ENCODE peak calls at places on chromosomes 6 and 20, in five cellular contexts. I is naive thymus-derived CD4-positive, alpha-beta T cell; K is germinal center; U is NCI-H2171; Y is NCI-H748 treated with DMSO at 0.1 percent for 48 hours. S is an unnamed sample.

GRCh38 chr6:21582651-21583050 is 10.9 kb upstream of the SOX4 start:
- DNase-seq in I (no peak), K (no peak), U (no peak), Y (no peak), S (no peak)

GRCh38 chr6:162099685-162100084 is 627.9 kb downstream of the PRKN start:
- DNase-seq in I (peak), K (no peak), U (no peak), Y (no peak), S (no peak)

GRCh38 chr6:136964368-136964767 is 42.3 kb downstream of the SLC35D3 start:
- DNase-seq in I (no peak), K (no peak), U (no peak), Y (no peak), S (no peak)

GRCh38 chr6:148747493-148748160 is 797 bp downstream of the UST start:
- DNase-seq in I (no peak), K (peak), U (peak), Y (peak), S (peak)

GRCh38 chr6:163249651-163250101 is 164.8 kb upstream of the QKI start:
- DNase-seq in I (no peak), K (no peak), U (no peak), Y (no peak), S (no peak)

GRCh38 chr6:75526502-75527127 is 33.0 kb upstream of the FILIP1 start:
- DNase-seq in I (peak), K (peak), U (peak), Y (peak), S (peak)

GRCh38 chr6:112163295-112164257 is 76.2 kb downstream of the FAM229B start:
- DNase-seq in I (peak), K (peak), U (peak), Y (peak), S (peak)

GRCh38 chr20:6185268-6185667 is 62.4 kb upstream of the FERMT1 start:
- DNase-seq in I (no peak), K (no peak), U (no peak), Y (peak), S (no peak)

GRCh38 chr6:26071135-26071534 is 16.1 kb upstream of the HFE start:
- DNase-seq in I (no peak), K (no peak), U (no peak), Y (no peak), S (no peak)

GRCh38 chr6:11263185-11263817 is 30.8 kb upstream of the NEDD9 start:
- DNase-seq in I (no peak), K (no peak), U (no peak), Y (no peak), S (peak)

GRCh38 chr20:61312909-61313308 is 60.8 kb downstream of the CDH4 start:
- DNase-seq in I (no peak), K (no peak), U (no peak), Y (no peak), S (no peak)

GRCh38 chr20:38997622-38998021 is 35.5 kb downstream of the DHX35 start:
- DNase-seq in I (peak), K (peak), U (no peak), Y (no peak), S (no peak)

GRCh38 chr6:5751525-5752252 is 255.0 kb downstream of the NRN1 start:
- DNase-seq in I (no peak), K (no peak), U (no peak), Y (no peak), S (no peak)

GRCh38 chr20:24048014-24048611 is 59.5 kb upstream of the GGTLC1 start:
- DNase-seq in I (no peak), K (no peak), U (peak), Y (no peak), S (no peak)

GRCh38 chr20:32440758-32441078 is 82.6 kb downstream of the ASXL1 start:
- DNase-seq in I (no peak), K (no peak), U (no peak), Y (no peak), S (no peak)

GRCh38 chr20:12698817-12699216 is 310.0 kb upstream of the SPTLC3 start:
- DNase-seq in I (no peak), K (no peak), U (no peak), Y (no peak), S (no peak)

GRCh38 chr6:36997811-36998722 is 7.4 kb upstream of the FGD2 start:
- DNase-seq in I (no peak), K (no peak), U (no peak), Y (no peak), S (no peak)

GRCh38 chr6:33161354-33162320 is 30.6 kb downstream of the COL11A2 start:
- DNase-seq in I (peak), K (peak), U (peak), Y (peak), S (peak)

GRCh38 chr20:43853174-43853803 is 61.4 kb upstream of the TOX2 start:
- DNase-seq in I (no peak), K (no peak), U (no peak), Y (no peak), S (no peak)

S was measured in immature natural killer cell.